ENCODE peak calls at places on chromosome 11, in eight cellular contexts. K, C, O, S, I, J, W and M are unnamed samples.

GRCh38 chr11:8917157-8917820 is 6.3 kb downstream of the AKIP1 start:
- DNase-seq in K (peak), C (peak), O (peak), S (no peak), I (peak), J (no peak), W (peak), M (peak)

GRCh38 chr11:130909650-130910049 is 6.6 kb downstream of the SNX19 start:
- DNase-seq in K (peak), C (no peak), O (peak), S (no peak), I (no peak), J (no peak), W (no peak), M (no peak)

GRCh38 chr11:76152741-76153608 is 53.3 kb downstream of the WNT11 start:
- DNase-seq in K (no peak), C (no peak), O (no peak), S (peak), I (no peak), J (no peak), W (no peak), M (no peak)

GRCh38 chr11:116355104-116355503 is 417.7 kb downstream of the BUD13 start:
- DNase-seq in K (no peak), C (no peak), O (no peak), S (no peak), I (no peak), J (no peak), W (no peak), M (no peak)

GRCh38 chr11:118907749-118908106 is 18.0 kb downstream of the BCL9L start:
- DNase-seq in K (no peak), C (no peak), O (no peak), S (no peak), I (no peak), J (no peak), W (no peak), M (no peak)

GRCh38 chr11:10208045-10208674 is 85.9 kb downstream of the SBF2 start:
- DNase-seq in K (no peak), C (no peak), O (no peak), S (no peak), I (no peak), J (peak), W (no peak), M (peak)

GRCh38 chr11:106012744-106013143 is 9.3 kb downstream of the MSANTD4 start:
- DNase-seq in K (peak), C (no peak), O (peak), S (no peak), I (no peak), J (no peak), W (no peak), M (no peak)

GRCh38 chr11:120707098-120707497 is 195.6 kb downstream of the GRIK4 start:
- DNase-seq in K (no peak), C (no peak), O (no peak), S (no peak), I (no peak), J (no peak), W (peak), M (no peak)

GRCh38 chr11:29280452-29280851 is 736.4 kb downstream of the KCNA4 start:
- DNase-seq in K (no peak), C (no peak), O (no peak), S (no peak), I (no peak), J (no peak), W (peak), M (no peak)

GRCh38 chr11:2549080-2549479 is 104.3 kb downstream of the KCNQ1 start:
- DNase-seq in K (no peak), C (no peak), O (no peak), S (peak), I (no peak), J (no peak), W (no peak), M (no peak)

GRCh38 chr11:119584193-119585037 is 144.6 kb downstream of the NECTIN1 start:
- DNase-seq in K (peak), C (peak), O (peak), S (peak), I (peak), J (no peak), W (peak), M (peak)

GRCh38 chr11:134245434-134245833 is 7.7 kb downstream of the THYN1 start:
- DNase-seq in K (no peak), C (no peak), O (no peak), S (no peak), I (no peak), J (no peak), W (no peak), M (no peak)

GRCh38 chr11:31847761-31848160 is 36.6 kb upstream of the PAX6 start:
- DNase-seq in K (no peak), C (no peak), O (no peak), S (no peak), I (no peak), J (no peak), W (no peak), M (no peak)

GRCh38 chr11:119223856-119224255 is 17.7 kb downstream of the CBL start:
- DNase-seq in K (no peak), C (no peak), O (no peak), S (no peak), I (no peak), J (no peak), W (peak), M (no peak)

GRCh38 chr11:114132944-114133394 is 73.5 kb downstream of the ZBTB16 start:
- DNase-seq in K (no peak), C (no peak), O (peak), S (no peak), I (no peak), J (no peak), W (no peak), M (no peak)

GRCh38 chr11:1963864-1964263 is 16.7 kb downstream of the MRPL23 start:
- DNase-seq in K (no peak), C (no peak), O (no peak), S (peak), I (no peak), J (no peak), W (no peak), M (no peak)

GRCh38 chr11:62479631-62480201 is 60.9 kb downstream of the SCGB1A1 start:
- DNase-seq in K (no peak), C (no peak), O (no peak), S (no peak), I (no peak), J (no peak), W (no peak), M (no peak)

GRCh38 chr11:96014234-96014633 is 90.3 kb upstream of the MTMR2 start:
- DNase-seq in K (no peak), C (no peak), O (no peak), S (no peak), I (no peak), J (no peak), W (no peak), M (no peak)

GRCh38 chr11:24386551-24387404 is 110.1 kb upstream of the LUZP2 start:
- DNase-seq in K (peak), C (no peak), O (no peak), S (no peak), I (peak), J (peak), W (no peak), M (no peak)

GRCh38 chr11:78350101-78350645 is 67.4 kb downstream of the GAB2 start:
- DNase-seq in K (peak), C (no peak), O (no peak), S (no peak), I (peak), J (no peak), W (no peak), M (no peak)

GRCh38 chr11:15493921-15494630 is 379.4 kb downstream of the INSC start:
- DNase-seq in K (no peak), C (peak), O (no peak), S (peak), I (no peak), J (no peak), W (peak), M (peak)

GRCh38 chr11:48055292-48056132 is 75.2 kb downstream of the PTPRJ start:
- DNase-seq in K (no peak), C (peak), O (no peak), S (no peak), I (peak), J (no peak), W (peak), M (peak)

GRCh38 chr11:121890377-121890776 is 225.6 kb downstream of the BLID start:
- DNase-seq in K (no peak), C (peak), O (peak), S (no peak), I (no peak), J (no peak), W (no peak), M (no peak)

GRCh38 chr11:36465449-36466163 is 44.5 kb downstream of the TRAF6 start:
- DNase-seq in K (no peak), C (no peak), O (no peak), S (no peak), I (no peak), J (no peak), W (no peak), M (no peak)

GRCh38 chr11:76448506-76448905 is 3.7 kb downstream of the EMSY start:
- DNase-seq in K (no peak), C (no peak), O (no peak), S (no peak), I (no peak), J (no peak), W (no peak), M (no peak)

GRCh38 chr11:128210148-128210940 is 377.0 kb downstream of the ETS1 start:
- DNase-seq in K (peak), C (no peak), O (peak), S (no peak), I (no peak), J (no peak), W (peak), M (peak)

GRCh38 chr11:115885446-115885978 is 381.3 kb upstream of the CADM1 start:
- DNase-seq in K (no peak), C (no peak), O (no peak), S (no peak), I (no peak), J (no peak), W (no peak), M (no peak)

GRCh38 chr11:112024178-112024777 is 930 bp upstream of the DLAT start:
- DNase-seq in K (no peak), C (no peak), O (no peak), S (no peak), I (no peak), J (no peak), W (no peak), M (no peak)

GRCh38 chr11:2585566-2586090 is 114.2 kb downstream of the KCNQ1OT1 start:
- DNase-seq in K (no peak), C (peak), O (no peak), S (no peak), I (peak), J (no peak), W (no peak), M (no peak)

GRCh38 chr11:108788565-108789199 is 123.8 kb downstream of the DDX10 start:
- DNase-seq in K (no peak), C (no peak), O (peak), S (no peak), I (peak), J (peak), W (no peak), M (no peak)

GRCh38 chr11:68839054-68839865 is 2.5 kb downstream of the CPT1A start:
- DNase-seq in K (peak), C (peak), O (peak), S (peak), I (peak), J (peak), W (peak), M (no peak)

GRCh38 chr11:68841718-68842426 is at the start of gene CPT1A:
- DNase-seq in K (no peak), C (peak), O (no peak), S (peak), I (peak), J (no peak), W (no peak), M (no peak)

GRCh38 chr11:68842427-68843051 is 823 bp upstream of the CPT1A start:
- DNase-seq in K (no peak), C (no peak), O (no peak), S (no peak), I (no peak), J (no peak), W (no peak), M (no peak)

GRCh38 chr11:68839953-68840641 is 1.6 kb downstream of the CPT1A start:
- DNase-seq in K (no peak), C (no peak), O (no peak), S (no peak), I (peak), J (no peak), W (no peak), M (no peak)

GRCh38 chr11:68840661-68841653 is 759 bp downstream of the CPT1A start:
- DNase-seq in K (no peak), C (peak), O (no peak), S (peak), I (peak), J (no peak), W (no peak), M (no peak)
- H3K4me3 ChIP-seq in K (peak), C (peak), O (peak), S (peak), I (peak), J (peak), W (peak), M (peak)

GRCh38 chr11:104165014-104165413 is 1.1 kb upstream of the PDGFD start:
- DNase-seq in K (no peak), C (no peak), O (no peak), S (no peak), I (no peak), J (no peak), W (no peak), M (no peak)

GRCh38 chr11:104163100-104164027 is 583 bp downstream of the PDGFD start:
- DNase-seq in K (no peak), C (peak), O (no peak), S (no peak), I (peak), J (no peak), W (no peak), M (no peak)

GRCh38 chr11:104159356-104159755 is 4.6 kb downstream of the PDGFD start:
- DNase-seq in K (no peak), C (no peak), O (no peak), S (no peak), I (no peak), J (no peak), W (no peak), M (no peak)

GRCh38 chr11:104161751-104162450 is 2.0 kb downstream of the PDGFD start:
- DNase-seq in K (no peak), C (no peak), O (no peak), S (no peak), I (no peak), J (no peak), W (no peak), M (no peak)

GRCh38 chr11:104164028-104164520 is at the start of gene PDGFD:
- DNase-seq in K (peak), C (peak), O (no peak), S (peak), I (peak), J (peak), W (peak), M (no peak)
- H3K4me3 ChIP-seq in K (peak), C (peak), O (peak), S (peak), I (peak), J (peak), W (peak), M (peak)

GRCh38 chr11:92224394-92225205 is at the start of gene FAT3:
- DNase-seq in K (peak), C (no peak), O (peak), S (no peak), I (peak), J (no peak), W (no peak), M (no peak)
- H3K4me3 ChIP-seq in K (peak), C (peak), O (peak), S (peak), I (peak), J (peak), W (peak), M (peak)

GRCh38 chr11:102387056-102387781 is 40.2 kb downstream of the BIRC2 start:
- DNase-seq in K (no peak), C (no peak), O (no peak), S (no peak), I (no peak), J (no peak), W (no peak), M (no peak)

GRCh38 chr11:102386376-102386775 is 39.4 kb downstream of the BIRC2 start:
- DNase-seq in K (no peak), C (no peak), O (no peak), S (no peak), I (no peak), J (no peak), W (no peak), M (no peak)

GRCh38 chr11:102383839-102384238 is 36.8 kb downstream of the BIRC2 start:
- DNase-seq in K (no peak), C (no peak), O (no peak), S (no peak), I (no peak), J (no peak), W (no peak), M (no peak)

GRCh38 chr11:102384419-102385052 is 37.5 kb downstream of the BIRC2 start:
- DNase-seq in K (no peak), C (no peak), O (no peak), S (no peak), I (no peak), J (no peak), W (no peak), M (no peak)

DNA sequence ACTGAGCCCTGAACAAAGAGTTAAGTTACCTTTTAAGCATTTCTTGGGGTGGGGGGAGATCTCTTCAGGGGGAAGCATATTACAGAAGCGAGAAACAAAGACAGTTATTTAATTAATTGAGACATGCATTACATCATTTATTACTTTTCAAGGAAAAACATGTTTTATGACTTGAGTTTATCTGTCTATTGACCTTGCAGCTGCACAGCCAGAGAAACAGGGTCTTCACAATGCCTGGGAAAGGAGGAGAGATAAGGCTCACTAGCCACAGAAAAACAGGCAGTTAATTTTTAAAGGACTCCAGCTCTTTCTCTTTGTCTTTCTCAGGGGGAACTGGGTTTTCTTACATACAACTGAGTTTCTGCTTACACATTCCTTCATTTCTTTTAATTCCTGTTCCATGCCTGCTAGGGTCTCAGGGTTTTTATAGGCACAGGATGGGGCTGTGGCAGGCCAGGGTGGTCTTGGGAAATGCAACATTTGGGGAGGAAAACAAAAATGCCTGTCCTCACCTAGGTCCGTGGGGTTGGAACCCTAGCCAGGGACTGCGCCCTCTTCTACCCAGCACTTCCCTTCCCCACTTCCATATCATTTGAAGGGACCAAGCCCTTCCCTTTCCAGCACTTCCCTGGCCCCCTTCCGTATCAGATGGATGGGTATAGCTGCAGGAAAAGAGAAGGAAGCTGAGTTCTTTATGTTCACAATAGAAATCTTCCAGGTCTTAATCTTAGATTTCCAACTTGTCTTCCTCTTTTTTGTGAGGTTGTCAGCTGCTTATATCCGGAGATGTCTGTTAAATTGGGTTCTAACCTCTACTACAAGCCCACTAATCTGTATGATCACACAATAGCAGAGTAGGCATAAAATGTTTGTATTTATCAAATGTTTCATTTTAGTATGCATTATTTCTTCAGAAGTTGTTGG is 38.3 kb downstream of the BIRC2 start:
- DNase-seq in K (no peak), C (no peak), O (no peak), S (no peak), I (no peak), J (no peak), W (no peak), M (no peak)
- H3K4me3 ChIP-seq in K (no peak), C (no peak), O (no peak), S (no peak), I (no peak), J (no peak), W (no peak), M (no peak)

GRCh38 chr11:34431979-34432378 is 6.8 kb upstream of the CAT start:
- DNase-seq in K (no peak), C (no peak), O (no peak), S (no peak), I (no peak), J (no peak), W (no peak), M (no peak)
- H3K4me3 ChIP-seq in K (no peak), C (no peak), O (no peak), S (no peak), I (no peak), J (no peak), W (no peak), M (no peak)

DNA sequence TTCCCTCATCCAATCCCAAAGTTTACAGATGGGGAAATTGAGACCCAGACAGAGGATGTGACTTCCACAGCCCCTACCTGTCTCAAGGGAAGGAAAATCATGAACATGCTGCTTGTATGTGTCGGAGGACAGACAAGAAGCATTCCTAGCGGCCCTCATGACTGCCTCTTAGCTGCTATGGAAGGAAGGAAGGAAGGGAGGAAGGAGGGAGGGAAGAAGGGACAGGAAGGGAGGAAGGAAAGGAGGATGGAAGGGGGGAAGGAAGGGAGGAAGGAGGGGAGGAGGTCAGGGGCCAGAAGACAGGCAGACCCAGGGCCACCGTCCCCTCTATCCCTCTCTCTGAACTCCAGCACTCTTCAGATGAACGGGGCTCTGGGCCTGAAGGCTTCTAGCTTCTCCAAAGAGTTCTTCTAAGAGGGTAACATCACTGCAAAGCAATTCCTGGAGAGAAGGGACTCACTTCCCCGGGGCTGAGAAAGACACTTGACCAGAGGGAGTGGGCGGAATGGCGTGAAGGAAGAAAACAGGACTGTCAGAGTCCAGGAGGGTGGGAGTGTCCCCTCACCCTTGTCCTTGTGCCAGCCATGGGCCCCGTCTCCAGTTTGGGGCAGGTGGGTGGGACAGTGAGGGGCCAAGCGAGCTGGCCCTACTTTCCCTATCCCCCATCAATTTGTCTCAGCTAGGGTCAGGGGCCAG is 149.4 kb downstream of the FEZ1 start:
- DNase-seq in K (no peak), C (no peak), O (no peak), S (no peak), I (no peak), J (no peak), W (no peak), M (no peak)
- H3K4me3 ChIP-seq in K (no peak), C (no peak), O (no peak), S (no peak), I (no peak), J (no peak), W (no peak), M (no peak)